ENCODE peak calls at places on chromosomes 2 and 18, in four cellular contexts. J, M, B and A are unnamed samples.

GRCh38 chr18:76149284-76149683 is 345.8 kb downstream of the ZNF516 start:
- DNase-seq in M (no peak), J (no peak), B (no peak), A (no peak)

GRCh38 chr18:45945669-45946068 is 21.5 kb downstream of the EPG5 start:
- DNase-seq in J (no peak), B (no peak), M (no peak), A (no peak)

GRCh38 chr2:11675423-11676112 is 5.6 kb upstream of the NTSR2 start:
- DNase-seq in J (no peak), M (no peak), B (no peak), A (no peak)

GRCh38 chr18:66150650-66151049 is 399.8 kb downstream of the CDH7 start:
- DNase-seq in B (no peak), M (no peak), J (no peak), A (no peak)

GRCh38 chr18:31760695-31761094 is at the start of gene SLC25A52:
- DNase-seq in M (no peak), J (no peak), B (no peak), A (no peak)

GRCh38 chr2:85011747-85012146 is 40.8 kb downstream of the KCMF1 start:
- DNase-seq in J (no peak), B (no peak), M (no peak), A (no peak)

GRCh38 chr2:207601774-207602173 is 23.4 kb downstream of the METTL21A start:
- DNase-seq in M (no peak), J (peak), B (no peak), A (no peak)

GRCh38 chr2:54897420-54898310 is 152.6 kb downstream of the RTN4 start:
- DNase-seq in J (no peak), M (no peak), B (no peak), A (no peak)

GRCh38 chr2:232658217-232658785 is 24.9 kb downstream of the EFHD1 start:
- DNase-seq in M (no peak), J (no peak), B (no peak), A (no peak)

GRCh38 chr2:215434447-215435260 is 1.2 kb downstream of the FN1 start:
- DNase-seq in B (no peak), M (no peak), J (no peak), A (no peak)

GRCh38 chr2:33104726-33105125 is 158.0 kb downstream of the LTBP1 start:
- DNase-seq in J (peak), B (no peak), M (no peak), A (no peak)

GRCh38 chr2:28089486-28089885 is 199.0 kb downstream of the BABAM2 start:
- DNase-seq in B (no peak), J (no peak), M (no peak), A (no peak)
- TF ChIP-seq POLR2A in B (no peak), J (no peak), M (no peak), A (no peak)

DNA sequence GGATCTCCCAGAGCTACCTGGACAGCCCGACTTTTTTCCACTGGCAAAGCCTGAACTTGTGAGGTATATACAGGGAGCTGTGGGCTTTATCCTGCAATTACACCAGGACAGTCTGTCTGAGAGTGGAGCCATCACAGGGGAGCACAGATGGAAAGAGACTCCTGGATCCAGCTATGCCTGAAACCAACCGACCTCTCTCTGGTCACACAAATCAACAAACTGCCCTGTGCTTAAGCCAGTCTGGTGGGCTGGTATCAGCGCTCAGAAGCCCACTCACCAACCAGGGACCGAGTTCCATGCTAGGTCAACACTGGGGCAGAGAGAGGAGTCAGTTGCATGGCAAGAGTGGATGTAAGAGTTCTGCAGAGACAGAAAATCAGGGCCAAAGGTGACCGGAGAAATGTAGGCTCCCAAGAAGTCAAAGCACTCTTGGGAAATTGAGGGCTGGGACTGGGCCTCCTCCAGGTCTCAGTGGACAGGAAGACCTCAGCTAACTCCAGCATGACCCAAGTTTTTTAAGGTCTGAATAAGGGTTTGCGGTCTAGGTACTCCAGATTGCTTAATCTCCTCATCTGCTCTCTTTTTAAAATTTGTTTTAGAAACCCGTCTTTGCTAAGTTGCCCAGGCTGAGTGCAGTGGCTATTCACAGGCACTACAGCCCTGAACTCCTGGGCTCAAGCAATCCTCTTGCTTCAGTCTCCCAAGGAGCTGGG is 3.8 kb upstream of the BOK start:
- DNase-seq in B (no peak), M (no peak), J (no peak), A (no peak)
- H3K27ac ChIP-seq in B (no peak), M (no peak), J (no peak), A (no peak)

DNA sequence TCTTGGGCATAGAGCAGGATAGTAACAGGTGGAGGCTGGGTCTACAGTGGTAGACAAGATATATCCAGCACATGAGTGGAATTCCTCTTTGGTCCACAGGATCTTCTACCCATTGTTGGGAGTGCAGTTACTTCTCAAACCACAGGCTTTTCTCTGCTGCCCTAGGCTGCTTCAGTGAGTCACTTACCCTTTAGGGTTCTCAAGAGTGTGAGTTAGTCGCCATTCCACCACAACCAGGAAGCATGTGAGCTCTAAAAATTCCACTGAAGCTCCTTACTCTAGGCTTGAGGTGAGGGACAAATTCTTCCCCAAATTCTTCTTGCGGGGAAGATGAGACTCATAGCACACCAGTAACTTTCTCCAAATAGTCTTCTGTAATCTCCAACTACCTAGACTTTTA is 189.4 kb downstream of the PLCL1 start:
- DNase-seq in J (peak), M (no peak), B (no peak), A (no peak)
- H3K4me3 ChIP-seq in J (no peak), M (no peak), B (no peak), A (no peak)

GRCh38 chr2:71882949-71883472 is 264.7 kb downstream of the CYP26B1 start:
- DNase-seq in M (peak), B (peak), J (peak), A (peak)
- TF ChIP-seq POLR2A in M (no peak), B (no peak), J (no peak), A (no peak)

GRCh38 chr2:19868224-19868623 is 33.6 kb downstream of the TTC32 start:
- DNase-seq in M (no peak), J (no peak), B (no peak), A (no peak)
- H3K27ac ChIP-seq in M (no peak), J (no peak), B (no peak), A (no peak)